ENCODE peak calls at places on chromosomes 16 and 17, in ten cellular contexts. E, X, J, S, C, Q, T, R, O and B are unnamed samples.

GRCh38 chr16:85557976-85558589 is 55.0 kb upstream of the GSE1 start:
- DNase-seq in X (no peak), R (no peak), O (peak), C (no peak), S (no peak), Q (no peak), E (no peak), J (no peak), T (no peak), B (no peak)

GRCh38 chr17:80475949-80476876 is at the start of gene NPTX1:
- DNase-seq in S (no peak), O (no peak), Q (peak), J (peak), R (no peak), E (peak), C (no peak), T (no peak), X (no peak), B (no peak)

GRCh38 chr16:31528726-31529397 is 1.2 kb downstream of the AHSP start:
- DNase-seq in C (no peak), R (no peak), E (no peak), T (peak), O (no peak), Q (peak), X (no peak), J (no peak), S (no peak), B (no peak)

GRCh38 chr16:9090101-9090959 is 1.1 kb upstream of the HAPSTR1 start:
- DNase-seq in J (peak), Q (no peak), E (peak), C (no peak), S (no peak), R (no peak), T (peak), O (peak), X (peak), B (no peak)

GRCh38 chr17:73249700-73250099 is 12.0 kb downstream of the CPSF4L start:
- DNase-seq in E (no peak), R (no peak), O (no peak), S (no peak), J (no peak), C (no peak), X (no peak), Q (no peak), T (no peak), B (no peak)

GRCh38 chr17:40993856-40994255 is at the start of gene KRTAP3-3:
- DNase-seq in C (no peak), O (no peak), S (no peak), Q (no peak), E (no peak), X (no peak), T (no peak), R (no peak), J (no peak), B (no peak)

GRCh38 chr17:40448213-40448638 is 5.0 kb downstream of the IGFBP4 start:
- DNase-seq in X (no peak), S (peak), E (no peak), R (no peak), T (no peak), O (peak), Q (peak), J (no peak), C (no peak), B (no peak)

GRCh38 chr16:24836836-24837235 is 8.9 kb upstream of the SLC5A11 start:
- DNase-seq in C (no peak), X (no peak), O (no peak), J (no peak), R (no peak), Q (no peak), T (no peak), E (no peak), S (no peak), B (no peak)

GRCh38 chr17:34146440-34147043 is 108.5 kb upstream of the CCL2 start:
- DNase-seq in S (no peak), X (peak), R (no peak), T (no peak), C (no peak), J (peak), Q (no peak), O (peak), E (peak), B (no peak)

GRCh38 chr17:75447951-75448856 is 8.2 kb upstream of the TMEM94 start:
- DNase-seq in Q (no peak), R (no peak), S (peak), T (no peak), E (no peak), O (no peak), J (no peak), C (no peak), X (no peak), B (no peak)

GRCh38 chr17:34827008-34827407 is 134.3 kb downstream of the CCT6B start:
- DNase-seq in O (peak), Q (no peak), X (no peak), T (no peak), J (no peak), R (no peak), C (no peak), E (no peak), S (no peak), B (no peak)

GRCh38 chr17:19238167-19238505 is 970 bp downstream of the EPN2 start:
- DNase-seq in S (no peak), O (peak), R (no peak), C (no peak), E (peak), J (peak), Q (peak), T (no peak), X (peak), B (no peak)

GRCh38 chr16:797120-797420 is 3.5 kb downstream of the GNG13 start:
- DNase-seq in C (no peak), T (no peak), S (no peak), J (no peak), Q (no peak), R (no peak), X (no peak), E (no peak), O (no peak), B (no peak)

GRCh38 chr16:51034481-51035109 is 116.5 kb downstream of the SALL1 start:
- DNase-seq in X (no peak), O (no peak), R (no peak), E (no peak), Q (no peak), T (no peak), S (no peak), C (no peak), J (no peak), B (no peak)

GRCh38 chr17:83116311-83116771 is 36.9 kb downstream of the METRNL start:
- DNase-seq in S (no peak), X (no peak), J (no peak), T (no peak), E (no peak), R (no peak), Q (no peak), C (no peak), O (no peak), B (no peak)

GRCh38 chr16:62079236-62079635 is 43.0 kb upstream of the CDH8 start:
- DNase-seq in X (no peak), R (peak), C (no peak), E (no peak), J (no peak), O (no peak), T (no peak), Q (no peak), S (no peak), B (no peak)

GRCh38 chr17:79837888-79838540 is 1.2 kb downstream of the CBX4 start:
- DNase-seq in E (no peak), S (no peak), J (no peak), Q (no peak), R (no peak), T (peak), C (no peak), X (no peak), O (peak), B (no peak)

GRCh38 chr17:76570877-76571471 is 14.7 kb downstream of the ST6GALNAC2 start:
- DNase-seq in O (no peak), X (no peak), J (no peak), T (no peak), S (no peak), C (no peak), Q (no peak), R (no peak), E (no peak), B (no peak)

GRCh38 chr16:82045471-82046178 is 10.6 kb downstream of the HSD17B2 start:
- DNase-seq in X (no peak), T (no peak), R (no peak), E (no peak), C (no peak), J (no peak), S (no peak), O (no peak), Q (no peak), B (no peak)

GRCh38 chr17:64349949-64350348 is 40.7 kb downstream of the PECAM1 start:
- DNase-seq in X (no peak), T (no peak), J (no peak), E (no peak), Q (no peak), O (no peak), C (no peak), R (no peak), S (no peak), B (no peak)

GRCh38 chr16:49347476-49347875 is 26.1 kb upstream of the C16orf78 start:
- DNase-seq in O (no peak), J (no peak), T (no peak), C (no peak), E (no peak), R (no peak), S (no peak), X (no peak), Q (no peak), B (no peak)

GRCh38 chr17:43860927-43861622 is 14.1 kb downstream of the CD300LG start:
- DNase-seq in O (no peak), J (peak), Q (no peak), E (no peak), X (peak), R (no peak), T (no peak), S (no peak), C (no peak), B (no peak)

GRCh38 chr16:72952404-72953301 is 95.3 kb downstream of the ZFHX3 start:
- DNase-seq in E (no peak), Q (peak), J (no peak), C (peak), R (peak), X (no peak), O (no peak), S (peak), T (peak), B (no peak)

GRCh38 chr17:74347646-74348045 is 14.0 kb downstream of the BTBD17 start:
- DNase-seq in J (no peak), E (no peak), X (no peak), T (no peak), S (no peak), C (no peak), Q (no peak), O (no peak), R (no peak), B (no peak)

GRCh38 chr16:72725643-72726042 is 322.3 kb downstream of the ZFHX3 start:
- DNase-seq in Q (no peak), T (no peak), R (no peak), J (no peak), O (no peak), E (no peak), X (no peak), C (no peak), S (no peak), B (no peak)

GRCh38 chr17:55271223-55271571 is 6.4 kb downstream of the HLF start:
- DNase-seq in J (no peak), X (no peak), R (no peak), E (no peak), Q (no peak), C (no peak), O (no peak), S (no peak), T (no peak), B (no peak)

GRCh38 chr17:79818026-79818758 is 21.0 kb downstream of the CBX4 start:
- DNase-seq in X (no peak), Q (no peak), E (no peak), T (no peak), J (no peak), S (no peak), C (no peak), R (no peak), O (no peak), B (no peak)

GRCh38 chr16:79071424-79071823 is 529.1 kb downstream of the MAF start:
- DNase-seq in R (no peak), Q (no peak), S (no peak), X (no peak), T (no peak), C (no peak), J (peak), O (peak), E (no peak), B (no peak)

GRCh38 chr17:70661342-70662222 is 492.2 kb downstream of the KCNJ2 start:
- DNase-seq in X (no peak), E (no peak), O (peak), C (no peak), T (no peak), S (no peak), J (no peak), R (peak), Q (peak), B (no peak)

GRCh38 chr16:4580245-4580644 is 24.1 kb downstream of the C16orf96 start:
- DNase-seq in E (no peak), T (no peak), C (no peak), O (no peak), S (peak), Q (peak), R (no peak), J (no peak), X (no peak), B (no peak)

GRCh38 chr17:62693616-62694415 is 66.3 kb downstream of the MRC2 start:
- DNase-seq in X (no peak), S (no peak), R (no peak), C (no peak), O (no peak), E (no peak), Q (no peak), J (no peak), T (no peak), B (no peak)

GRCh38 chr17:68981288-68981687 is 26.1 kb upstream of the ABCA8 start:
- DNase-seq in S (peak), X (no peak), O (peak), C (peak), R (peak), E (peak), Q (peak), T (peak), J (no peak), B (peak)

GRCh38 chr17:9080296-9080914 is 59.1 kb downstream of the NTN1 start:
- DNase-seq in X (no peak), O (no peak), C (no peak), T (no peak), E (no peak), Q (no peak), S (no peak), J (no peak), R (no peak), B (no peak)

GRCh38 chr16:50802000-50802399 is 60.1 kb downstream of the CYLD start:
- DNase-seq in E (no peak), X (no peak), C (peak), T (peak), S (peak), J (no peak), R (no peak), Q (peak), O (no peak), B (no peak)

GRCh38 chr17:67054011-67054591 is 9.7 kb downstream of the CACNG1 start:
- DNase-seq in J (no peak), S (no peak), C (no peak), Q (no peak), E (no peak), X (no peak), R (no peak), O (no peak), T (no peak), B (no peak)

DNA sequence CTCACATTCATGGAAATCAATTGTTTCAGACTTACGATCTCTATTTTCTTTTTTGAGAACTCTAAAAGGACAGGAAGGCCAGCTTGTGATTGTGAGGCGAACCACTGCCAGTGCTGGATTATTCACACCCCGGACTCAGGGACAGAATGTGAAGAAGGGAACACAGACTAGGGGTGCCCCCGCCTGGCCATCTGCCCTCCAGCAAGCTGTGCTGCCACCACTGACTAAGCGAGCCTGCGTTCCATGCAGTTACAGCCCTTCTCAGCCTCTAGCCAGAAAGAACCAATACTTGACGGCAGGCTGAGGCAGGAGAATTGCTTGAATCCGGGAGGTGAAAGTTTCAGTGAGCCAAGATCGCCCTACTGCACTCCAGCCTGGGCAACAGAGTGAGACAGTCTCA is 2.8 kb downstream of the HAGH start:
- DNase-seq in S (peak), E (peak), Q (peak), J (peak), R (no peak), T (peak), C (no peak), O (no peak), X (peak), B (no peak)
- TF ChIP-seq CTCF in S (peak), E (no peak), Q (peak), J (peak), R (peak), T (peak), C (peak), O (no peak), X (no peak), B (no peak)

GRCh38 chr16:27355610-27356009 is 41.8 kb downstream of the IL4R start:
- DNase-seq in X (peak), O (peak), J (no peak), T (peak), C (no peak), Q (peak), S (peak), R (no peak), E (no peak), B (no peak)
- TF ChIP-seq CTCF in X (peak), O (peak), J (no peak), T (peak), C (peak), Q (peak), S (peak), R (peak), E (no peak), B (peak)

DNA sequence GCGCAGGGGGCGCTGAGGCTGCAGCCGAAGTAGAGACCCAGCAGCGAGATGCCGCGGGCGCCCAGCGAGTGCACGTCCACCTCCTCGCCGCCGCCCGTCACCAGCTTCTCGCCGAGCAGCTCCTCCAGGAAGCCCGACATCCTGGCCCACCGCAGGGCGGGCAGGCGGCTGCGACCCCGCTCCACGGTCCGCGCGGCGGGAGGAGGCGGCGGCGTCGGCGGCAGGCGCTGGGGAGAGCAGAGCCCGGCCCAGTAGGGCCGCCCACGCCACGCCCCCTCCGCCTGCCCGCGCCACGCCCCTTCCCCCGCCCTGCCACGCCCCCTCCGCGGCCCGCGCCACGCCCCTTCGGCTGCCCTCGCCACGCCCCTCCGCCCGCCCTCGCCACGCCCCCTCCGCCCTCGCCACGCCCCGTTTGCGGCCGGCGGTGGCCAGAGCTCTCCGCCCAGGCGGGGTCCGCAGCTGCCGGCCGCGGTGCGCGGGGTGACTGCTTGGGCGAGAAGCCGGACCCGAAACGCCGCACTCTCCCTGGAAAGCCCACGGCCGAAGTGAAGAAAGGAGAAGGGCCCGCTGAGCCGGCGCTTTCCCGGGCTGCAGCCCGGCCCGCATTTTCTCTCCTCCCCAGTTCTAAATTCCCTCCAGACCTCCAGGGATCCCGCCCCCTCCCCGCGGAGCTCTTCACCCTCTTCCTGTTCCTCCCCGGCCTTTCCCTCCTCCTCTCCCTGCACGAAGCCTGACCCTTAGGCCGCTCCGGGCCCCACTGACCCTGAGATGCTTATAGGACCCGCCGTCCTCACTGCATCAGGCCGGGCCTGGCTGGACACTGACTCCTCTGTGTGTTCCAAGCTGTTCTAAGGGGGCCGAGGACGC is at the start of gene NXN:
- DNase-seq in C (no peak), T (peak), R (no peak), O (peak), E (peak), X (peak), Q (peak), S (peak), J (peak), B (no peak)
- TF ChIP-seq CTCF in C (peak), T (peak), R (peak), O (no peak), E (no peak), X (no peak), Q (peak), S (no peak), J (peak), B (peak)

GRCh38 chr17:49218941-49219913 is 8.7 kb downstream of the ABI3 start:
- DNase-seq in J (no peak), T (no peak), E (peak), O (peak), Q (no peak), X (no peak), S (no peak), C (no peak), R (no peak), B (no peak)
- TF ChIP-seq CTCF in J (no peak), T (no peak), E (peak), O (no peak), Q (peak), X (no peak), S (peak), C (peak), R (peak), B (peak)

GRCh38 chr16:57479422-57480126 is 6.7 kb downstream of the DOK4 start:
- DNase-seq in O (peak), R (no peak), T (peak), E (no peak), C (no peak), X (no peak), J (peak), Q (peak), S (peak), B (peak)
- TF ChIP-seq CTCF in O (no peak), R (no peak), T (no peak), E (no peak), C (no peak), X (no peak), J (no peak), Q (no peak), S (no peak), B (no peak)

GRCh38 chr17:4362141-4362540 is 4.3 kb downstream of the UBE2G1 start:
- DNase-seq in R (no peak), C (no peak), X (no peak), S (peak), Q (peak), T (peak), E (no peak), J (no peak), O (no peak), B (no peak)
- TF ChIP-seq CTCF in R (no peak), C (peak), X (no peak), S (peak), Q (peak), T (no peak), E (no peak), J (peak), O (no peak), B (no peak)

GRCh38 chr17:7588553-7589203 is 1.2 kb downstream of the SOX15 start:
- DNase-seq in E (peak), X (no peak), O (no peak), R (no peak), C (no peak), Q (no peak), S (no peak), J (no peak), T (no peak), B (no peak)
- TF ChIP-seq CTCF in E (no peak), X (no peak), O (no peak), R (no peak), C (no peak), Q (no peak), S (no peak), J (no peak), T (no peak), B (no peak)

DNA sequence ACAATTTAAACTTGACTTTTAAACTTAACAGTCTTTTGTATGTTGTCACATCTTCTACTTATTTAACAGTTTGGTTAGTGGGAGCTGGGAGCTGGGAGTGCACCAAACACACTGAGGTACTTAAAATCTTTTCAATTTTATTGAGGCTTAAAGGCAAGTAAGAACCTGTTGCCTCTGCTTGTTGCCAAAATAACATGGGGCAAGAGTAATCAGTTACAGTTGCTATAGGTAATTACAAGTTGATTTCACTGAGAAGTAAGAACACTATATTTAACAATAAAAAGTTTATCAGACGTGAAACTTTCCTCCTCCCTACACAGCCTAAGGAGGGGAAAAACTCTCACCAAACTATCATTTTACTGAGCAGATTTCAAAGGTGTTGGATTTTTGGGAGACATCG is 135.2 kb downstream of the FTO start:
- DNase-seq in R (no peak), T (no peak), S (no peak), X (no peak), O (no peak), C (no peak), J (no peak), Q (no peak), E (no peak), B (no peak)
- TF ChIP-seq CTCF in R (no peak), T (no peak), S (no peak), X (no peak), O (no peak), C (no peak), J (no peak), Q (no peak), E (no peak), B (no peak)